ENCODE peak calls at places on chromosomes 4 and X, in eight cellular contexts. J, Y, S, L, K, P, G and Q are unnamed samples. For H3K4me1, the result is how much of the 10 kb centered on the place peaks cover.

GRCh38 chr4:174449152-174449551 is 73.1 kb downstream of the HPGD start:
- DNase-seq in J (no peak), Y (no peak), S (no peak), L (no peak), K (no peak), P (no peak), G (no peak), Q (no peak)

GRCh38 chrX:105462191-105462590 is 241.7 kb upstream of the TEX13A start:
- DNase-seq in J (no peak), Y (no peak), S (no peak), L (no peak), K (no peak), P (no peak), G (no peak), Q (no peak)

GRCh38 chr4:28001698-28002097 is 1141.1 kb downstream of the STIM2 start:
- DNase-seq in J (no peak), Y (no peak), S (no peak), L (no peak), K (no peak), P (peak), G (no peak), Q (no peak)

GRCh38 chr4:80948161-80948560 is 82.3 kb upstream of the BMP3 start:
- DNase-seq in J (no peak), Y (peak), S (no peak), L (no peak), K (no peak), P (no peak), G (no peak), Q (no peak)

GRCh38 chrX:81286075-81286474 is 84.2 kb downstream of the SH3BGRL start:
- DNase-seq in J (no peak), Y (no peak), S (no peak), L (peak), K (no peak), P (no peak), G (no peak), Q (no peak)

GRCh38 chr4:25448379-25449109 is 71.5 kb downstream of the ANAPC4 start:
- DNase-seq in J (no peak), Y (peak), S (no peak), L (no peak), K (no peak), P (peak), G (no peak), Q (peak)

GRCh38 chr4:106522839-106523238 is 154.3 kb upstream of the GIMD1 start:
- DNase-seq in J (no peak), Y (peak), S (peak), L (peak), K (no peak), P (peak), G (no peak), Q (peak)

GRCh38 chrX:131747173-131747572 is 203.3 kb downstream of the OR13H1 start:
- DNase-seq in J (no peak), Y (no peak), S (peak), L (peak), K (no peak), P (no peak), G (peak), Q (no peak)

GRCh38 chr4:55312491-55313101 is 33.4 kb upstream of the SRD5A3 start:
- DNase-seq in J (peak), Y (peak), S (peak), L (peak), K (peak), P (peak), G (peak), Q (peak)

GRCh38 chr4:109979932-109980717 is 67.4 kb downstream of the EGF start:
- DNase-seq in J (no peak), Y (peak), S (no peak), L (peak), K (peak), P (no peak), G (no peak), Q (no peak)

GRCh38 chrX:45769919-45770582 is 569.4 kb upstream of the DIPK2B start:
- DNase-seq in J (no peak), Y (peak), S (peak), L (peak), K (peak), P (no peak), G (no peak), Q (peak)

GRCh38 chr4:151568966-151569365 is 160.0 kb downstream of the FHIP1A start:
- DNase-seq in J (no peak), Y (no peak), S (no peak), L (no peak), K (no peak), P (no peak), G (no peak), Q (no peak)

GRCh38 chrX:115988825-115989224 is 181.7 kb upstream of the AGTR2 start:
- DNase-seq in J (no peak), Y (peak), S (peak), L (peak), K (no peak), P (peak), G (no peak), Q (no peak)

GRCh38 chr4:142614621-142615323 is 231.3 kb downstream of the INPP4B start:
- DNase-seq in J (no peak), Y (peak), S (no peak), L (peak), K (no peak), P (no peak), G (no peak), Q (no peak)

GRCh38 chr4:101349346-101350064 is 2.2 kb upstream of the PPP3CA start:
- DNase-seq in J (no peak), Y (peak), S (peak), L (peak), K (no peak), P (no peak), G (no peak), Q (no peak)

GRCh38 chr4:7195138-7195510 is 2.8 kb downstream of the SORCS2 start:
- DNase-seq in J (no peak), Y (no peak), S (peak), L (no peak), K (no peak), P (no peak), G (no peak), Q (no peak)

GRCh38 chrX:112822892-112823291 is 17.7 kb downstream of the AMOT start:
- DNase-seq in J (no peak), Y (no peak), S (no peak), L (no peak), K (no peak), P (peak), G (no peak), Q (no peak)

GRCh38 chr4:111398906-111399330 is 746.3 kb upstream of the FAM241A start:
- DNase-seq in J (no peak), Y (peak), S (no peak), L (no peak), K (peak), P (no peak), G (no peak), Q (no peak)

GRCh38 chr4:29722253-29722652 is 997.9 kb upstream of the PCDH7 start:
- DNase-seq in J (no peak), Y (no peak), S (no peak), L (no peak), K (no peak), P (no peak), G (no peak), Q (no peak)

GRCh38 chr4:48047421-48047844 is 30.9 kb downstream of the NIPAL1 start:
- DNase-seq in J (peak), Y (no peak), S (no peak), L (no peak), K (no peak), P (no peak), G (peak), Q (no peak)

GRCh38 chr4:118898684-118899138 is 10.1 kb downstream of the SYNPO2 start:
- DNase-seq in J (no peak), Y (peak), S (no peak), L (no peak), K (no peak), P (no peak), G (no peak), Q (no peak)

GRCh38 chr4:89754531-89754930 is 82.4 kb downstream of the SNCA start:
- DNase-seq in J (no peak), Y (peak), S (no peak), L (no peak), K (no peak), P (no peak), G (no peak), Q (no peak)

GRCh38 chrX:134933248-134933647 is 57.5 kb upstream of the SMIM10 start:
- DNase-seq in J (no peak), Y (peak), S (no peak), L (no peak), K (no peak), P (no peak), G (no peak), Q (no peak)

GRCh38 chr4:14887842-14888433 is 114.3 kb upstream of the CPEB2 start:
- DNase-seq in J (no peak), Y (no peak), S (no peak), L (no peak), K (no peak), P (no peak), G (no peak), Q (no peak)

GRCh38 chrX:8960809-8961413 is 73.0 kb downstream of the FAM9B start:
- DNase-seq in J (no peak), Y (peak), S (no peak), L (no peak), K (no peak), P (peak), G (no peak), Q (peak)

GRCh38 chr4:25068386-25068785 is 37.6 kb upstream of the LGI2 start:
- DNase-seq in J (no peak), Y (no peak), S (no peak), L (no peak), K (no peak), P (no peak), G (no peak), Q (no peak)

GRCh38 chrX:24858004-24858746 is 157.6 kb downstream of the ARX start:
- DNase-seq in J (no peak), Y (peak), S (no peak), L (no peak), K (no peak), P (no peak), G (no peak), Q (no peak)

GRCh38 chr4:8100696-8101095 is 57.9 kb downstream of the ABLIM2 start:
- DNase-seq in J (no peak), Y (peak), S (no peak), L (no peak), K (no peak), P (no peak), G (no peak), Q (no peak)

GRCh38 chrX:101062171-101062570 is 10.3 kb upstream of the TRMT2B start:
- DNase-seq in J (no peak), Y (peak), S (no peak), L (no peak), K (no peak), P (peak), G (no peak), Q (no peak)

GRCh38 chr4:10011885-10012284 is 9.4 kb downstream of the SLC2A9 start:
- DNase-seq in J (no peak), Y (no peak), S (no peak), L (no peak), K (no peak), P (no peak), G (no peak), Q (no peak)
- H3K4me1 ChIP-seq in J (under half), Y (under half), S (under half), L (under half), K (under half), P (under half), G (under half), Q (under half)

GRCh38 chr4:163612762-163613161 is 118.3 kb downstream of the TMA16 start:
- DNase-seq in J (no peak), Y (no peak), S (no peak), L (no peak), K (no peak), P (no peak), G (no peak), Q (no peak)
- H3K4me3 ChIP-seq in J (no peak), Y (no peak), S (no peak), L (no peak), K (no peak), P (no peak), G (no peak), Q (no peak)

GRCh38 chr4:128810331-128810870 is 901 bp downstream of the JADE1 start:
- DNase-seq in J (peak), Y (peak), S (peak), L (peak), K (peak), P (no peak), G (peak), Q (peak)

GRCh38 chr4:128810871-128811570 is 1.5 kb downstream of the JADE1 start:
- DNase-seq in J (peak), Y (peak), S (peak), L (peak), K (peak), P (peak), G (peak), Q (peak)

GRCh38 chr4:128809477-128810330 is at the start of gene JADE1:
- DNase-seq in J (peak), Y (peak), S (peak), L (peak), K (peak), P (peak), G (peak), Q (peak)

GRCh38 chr4:128811571-128812359 is 2.3 kb downstream of the JADE1 start:
- DNase-seq in J (peak), Y (peak), S (peak), L (peak), K (peak), P (peak), G (peak), Q (peak)

GRCh38 chr4:128812360-128812958 is 3.0 kb downstream of the JADE1 start:
- DNase-seq in J (peak), Y (peak), S (peak), L (peak), K (peak), P (peak), G (peak), Q (peak)
- TF ChIP-seq EZH2phosphoT487 in J (no peak), Y (no peak), S (no peak), L (no peak), K (no peak), P (no peak), G (no peak), Q (no peak)

GRCh38 chr4:156974264-156974663 is 2.7 kb upstream of the PDGFC start:
- DNase-seq in J (no peak), Y (no peak), S (no peak), L (no peak), K (no peak), P (no peak), G (no peak), Q (no peak)

GRCh38 chr4:156971168-156971601 is 414 bp downstream of the PDGFC start:
- DNase-seq in J (no peak), Y (no peak), S (peak), L (no peak), K (no peak), P (peak), G (no peak), Q (peak)

GRCh38 chr4:156970501-156971167 is 965 bp downstream of the PDGFC start:
- DNase-seq in J (no peak), Y (peak), S (peak), L (peak), K (peak), P (peak), G (peak), Q (peak)

GRCh38 chr4:156972370-156972980 is 876 bp upstream of the PDGFC start:
- DNase-seq in J (no peak), Y (no peak), S (no peak), L (no peak), K (peak), P (peak), G (peak), Q (peak)

GRCh38 chr4:156971623-156972369 is at the start of gene PDGFC:
- DNase-seq in J (no peak), Y (peak), S (peak), L (peak), K (peak), P (peak), G (peak), Q (peak)
- H3K4me1 ChIP-seq in J (under half), Y (under half), S (under half), L (under half), K (under half), P (under half), G (under half), Q (under half)

GRCh38 chr4:181951265-181951664 is 291.9 kb upstream of the TENM3 start:
- DNase-seq in J (no peak), Y (no peak), S (no peak), L (no peak), K (no peak), P (no peak), G (no peak), Q (no peak)
- H3K4me3 ChIP-seq in J (no peak), Y (no peak), S (no peak), L (no peak), K (no peak), P (no peak), G (no peak), Q (no peak)

DNA sequence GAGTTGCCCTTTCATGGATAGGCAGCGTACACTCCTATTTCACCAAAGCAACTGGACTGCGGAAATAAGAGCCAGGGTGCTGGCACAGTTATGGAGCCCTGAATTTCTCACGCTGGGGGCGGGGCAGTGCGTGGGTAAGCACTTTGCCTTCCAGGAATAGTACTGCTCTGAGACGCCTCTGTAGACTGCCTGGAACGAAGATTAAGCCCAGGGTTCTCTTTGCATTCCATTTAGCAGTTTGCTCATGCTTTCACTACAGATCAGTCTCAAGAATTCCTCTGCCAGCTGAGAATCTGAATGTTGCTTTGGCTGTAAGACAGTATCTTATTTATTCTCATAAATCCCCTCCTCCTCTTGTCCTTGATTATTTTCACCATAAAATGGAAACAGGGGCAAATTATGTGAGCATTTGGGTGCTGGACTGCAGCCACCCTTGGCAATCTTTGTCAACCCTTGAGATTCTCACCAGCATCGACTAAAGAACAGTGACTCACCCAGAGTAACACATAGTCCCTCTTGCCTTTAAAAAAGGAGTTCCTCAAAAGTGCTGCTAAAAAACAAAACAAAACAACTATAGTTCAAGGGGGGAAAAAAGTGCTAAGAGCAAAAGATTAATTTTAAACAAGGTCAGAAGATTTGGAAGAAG is 88.9 kb upstream of the CITED1 start:
- DNase-seq in J (no peak), Y (peak), S (no peak), L (peak), K (peak), P (no peak), G (no peak), Q (peak)
- TF ChIP-seq EZH2phosphoT487 in J (no peak), Y (no peak), S (no peak), L (no peak), K (no peak), P (no peak), G (no peak), Q (no peak)